ENCODE peak calls at places on chromosomes 3 and 15, in four cellular contexts. Y, K, I and W are unnamed samples.

GRCh38 chr3:149784064-149784704 is 8.2 kb downstream of the ANKUB1 start:
- DNase-seq in I (no peak), Y (no peak), K (peak; percentile 67), W (no peak)

GRCh38 chr3:170078620-170079281 is 41.0 kb downstream of the GPR160 start:
- DNase-seq in I (no peak), K (no peak), Y (no peak), W (no peak)

GRCh38 chr3:59265566-59265965 is 215.7 kb upstream of the CFAP20DC start:
- DNase-seq in Y (no peak), K (no peak), I (no peak), W (no peak)

GRCh38 chr3:43539321-43539720 is 82.5 kb downstream of the ANO10 start:
- DNase-seq in I (no peak), Y (no peak), K (no peak), W (no peak)

GRCh38 chr15:50493625-50494024 is 52.8 kb downstream of the USP50 start:
- DNase-seq in K (no peak), Y (no peak), I (no peak), W (no peak)

GRCh38 chr15:31379577-31379976 is 52.9 kb downstream of the KLF13 start:
- DNase-seq in Y (no peak), I (no peak), K (no peak), W (no peak)

GRCh38 chr3:31004025-31004678 is 109.7 kb upstream of the GADL1 start:
- DNase-seq in I (no peak), K (peak; percentile 98), Y (peak; percentile 12), W (no peak)

GRCh38 chr3:123448503-123449091 is at the start of gene ADCY5:
- DNase-seq in I (peak; percentile 48), Y (peak; percentile 44), K (no peak), W (no peak)

GRCh38 chr3:194323785-194324735 is 27.1 kb downstream of the CPN2 start:
- DNase-seq in Y (peak; percentile 89), K (peak; percentile 78), I (peak; percentile 77), W (no peak)

GRCh38 chr3:112775011-112775742 is 71.5 kb downstream of the CD200R1L start:
- DNase-seq in K (peak; percentile 87), Y (no peak), I (no peak), W (no peak)

GRCh38 chr3:186933801-186934200 is 3.5 kb downstream of the ST6GAL1 start:
- DNase-seq in Y (no peak), I (no peak), K (no peak), W (no peak)

GRCh38 chr3:167406876-167407492 is 26.9 kb upstream of the ZBBX start:
- DNase-seq in I (no peak), Y (peak; percentile 80), K (no peak), W (no peak)

GRCh38 chr3:24709921-24710320 is 215.3 kb upstream of the THRB start:
- DNase-seq in I (no peak), K (no peak), Y (no peak), W (no peak)

GRCh38 chr3:33644598-33644997 is 73.5 kb downstream of the CLASP2 start:
- DNase-seq in I (no peak), K (no peak), Y (no peak), W (no peak)